ENCODE peak calls at places on chromosomes 13 and 19, in five cellular contexts. D, Y, Z, G and P are unnamed samples.

GRCh38 chr19:36573948-36574726 is 1.0 kb upstream of the ZNF529 start:
- DNase-seq in G (peak), Z (no peak), Y (no peak), D (no peak), P (no peak)

GRCh38 chr13:68160466-68160865 is 930.3 kb upstream of the PCDH9 start:
- DNase-seq in Z (no peak), Y (no peak), G (no peak), D (no peak), P (no peak)

GRCh38 chr13:26259634-26260033 is 5.7 kb downstream of the CDK8 start:
- DNase-seq in Z (no peak), G (no peak), D (no peak), Y (no peak), P (no peak)

GRCh38 chr13:63693696-63694095 is 2278.0 kb upstream of the PCDH20 start:
- DNase-seq in Z (no peak), G (no peak), Y (no peak), D (no peak), P (no peak)

GRCh38 chr19:50547385-50548190 is 20.6 kb downstream of the LRRC4B start:
- DNase-seq in Y (no peak), D (no peak), G (no peak), Z (no peak), P (peak)

GRCh38 chr13:20106751-20107150 is 54.1 kb downstream of the GJA3 start:
- DNase-seq in Z (no peak), Y (no peak), D (no peak), G (no peak), P (peak)

GRCh38 chr13:67792151-67792665 is 562.1 kb upstream of the PCDH9 start:
- DNase-seq in Y (no peak), Z (no peak), D (no peak), G (no peak), P (no peak)

GRCh38 chr13:28761586-28761985 is 42.8 kb upstream of the SLC46A3 start:
- DNase-seq in G (no peak), D (no peak), Z (no peak), Y (no peak), P (no peak)

GRCh38 chr19:3687393-3687773 is 12.9 kb downstream of the PIP5K1C start:
- DNase-seq in D (no peak), Y (no peak), G (no peak), Z (no peak), P (no peak)

GRCh38 chr19:48513289-48514122 is 1.9 kb upstream of the LMTK3 start:
- DNase-seq in Y (no peak), G (peak), Z (peak), D (no peak), P (peak)

GRCh38 chr13:113887700-113888201 is 23.9 kb upstream of the GAS6 start:
- DNase-seq in G (no peak), Y (no peak), D (no peak), Z (no peak), P (no peak)

GRCh38 chr13:30159446-30159839 is 147.9 kb downstream of the KATNAL1 start:
- DNase-seq in G (no peak), Z (no peak), Y (no peak), D (no peak), P (no peak)

GRCh38 chr19:46515879-46516350 is 20.2 kb upstream of the PNMA8B start:
- DNase-seq in Y (no peak), Z (peak), G (peak), D (no peak), P (peak)

GRCh38 chr13:99339230-99339721 is 32.1 kb upstream of the GPR183 start:
- DNase-seq in Z (no peak), Y (no peak), D (no peak), G (no peak), P (no peak)

GRCh38 chr13:99332456-99332855 is 25.3 kb upstream of the GPR183 start:
- DNase-seq in Y (no peak), Z (no peak), D (no peak), G (peak), P (no peak)

GRCh38 chr13:99336750-99337149 is 29.6 kb upstream of the GPR183 start:
- DNase-seq in G (no peak), Y (no peak), D (no peak), Z (no peak), P (no peak)

GRCh38 chr13:99335087-99335486 is 27.9 kb upstream of the GPR183 start:
- DNase-seq in Z (no peak), G (no peak), D (no peak), Y (no peak), P (no peak)

DNA sequence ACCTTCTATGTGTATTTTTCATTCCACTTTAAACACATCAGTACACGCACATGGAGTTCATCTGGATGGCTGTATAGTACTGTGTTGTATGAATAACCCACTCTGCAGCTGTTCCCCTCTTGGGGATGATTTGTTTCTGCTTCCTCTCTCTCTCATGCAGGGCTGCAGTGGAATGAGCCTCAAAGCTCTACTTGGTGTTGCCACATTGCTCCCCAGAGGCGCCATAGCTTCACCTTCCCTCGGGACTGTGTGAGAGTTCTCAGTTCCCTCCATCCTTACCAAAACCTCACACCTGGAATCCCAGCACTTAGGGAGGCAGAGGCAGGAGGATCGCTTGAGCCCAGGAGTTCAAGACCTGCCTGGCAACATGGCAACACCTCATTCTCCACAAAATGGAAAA is 28.4 kb upstream of the GPR183 start:
- DNase-seq in Z (no peak), Y (no peak), D (peak), G (no peak), P (no peak)
- TF ChIP-seq CHD2 in Z (no peak), Y (no peak), D (no peak), G (no peak), P (no peak)

DNA sequence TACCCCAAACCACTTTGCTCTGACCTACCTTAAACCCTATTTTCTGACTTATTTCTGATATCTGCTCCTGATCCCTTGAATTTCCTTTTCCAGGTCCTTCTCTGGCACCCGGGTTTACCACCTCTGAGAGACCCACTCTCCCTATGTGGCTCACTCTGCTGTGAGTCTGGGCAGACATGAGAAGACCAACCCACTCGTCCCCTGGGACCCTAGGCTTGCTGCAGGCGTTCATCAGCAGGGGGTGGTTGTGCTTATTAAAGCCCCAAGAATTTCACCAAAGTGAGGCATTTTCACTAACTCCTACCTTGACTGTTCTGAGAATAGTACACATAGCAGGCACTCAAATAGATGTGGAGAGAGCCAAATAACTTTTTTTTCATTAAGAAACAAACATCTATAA is 220.1 kb downstream of the KLF12 start:
- DNase-seq in Z (no peak), Y (no peak), D (no peak), G (no peak), P (no peak)
- TF ChIP-seq POLR2AphosphoS5 in Z (no peak), Y (no peak), D (no peak), G (no peak), P (no peak)

DNA sequence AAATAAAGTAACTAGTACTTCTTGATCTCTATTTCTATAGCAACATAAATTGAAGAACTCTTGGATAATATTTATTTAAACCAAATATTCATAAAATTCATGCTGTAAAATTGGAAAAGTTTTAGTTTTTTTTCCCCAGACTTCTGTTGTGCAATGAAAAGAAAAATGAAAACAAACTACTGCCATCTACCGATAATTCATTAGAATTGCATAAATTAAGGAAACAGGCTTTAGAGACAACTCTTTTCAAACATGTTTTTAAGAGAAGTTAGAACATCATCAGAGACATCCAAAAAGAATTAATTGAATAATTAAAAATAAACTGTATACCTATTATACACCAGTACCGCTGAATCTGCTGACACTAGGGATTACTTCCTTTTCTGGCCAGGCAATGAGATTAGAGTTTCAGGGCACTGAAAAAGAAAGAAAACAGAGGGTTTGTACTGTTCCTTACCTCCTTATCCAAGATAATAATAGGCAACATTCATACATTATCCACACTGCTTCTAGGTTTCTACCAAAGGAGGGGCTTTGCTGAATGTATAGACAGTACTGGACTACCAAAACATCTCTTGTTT is 4.9 kb downstream of the CCDC122 start:
- DNase-seq in G (no peak), Z (peak), Y (no peak), D (no peak), P (peak)
- TF ChIP-seq TAF1 in G (no peak), Z (no peak), Y (no peak), D (no peak), P (no peak)

GRCh38 chr13:99454518-99455183 is 46.6 kb upstream of the TM9SF2 start:
- DNase-seq in G (no peak), Z (no peak), D (no peak), Y (no peak), P (no peak)
- TF ChIP-seq CHD2 in G (no peak), Z (no peak), D (no peak), Y (no peak), P (no peak)

GRCh38 chr13:51331354-51331861 is 8.1 kb upstream of the SERPINE3 start:
- DNase-seq in Z (no peak), D (peak), Y (no peak), G (no peak), P (no peak)
- TF ChIP-seq POLR2AphosphoS5 in Z (no peak), D (no peak), Y (no peak), G (no peak), P (no peak)

GRCh38 chr19:33622505-33622808 is 704 bp downstream of the CHST8 start:
- DNase-seq in D (no peak), Z (no peak), Y (no peak), G (no peak), P (peak)

GRCh38 chr19:33621065-33621785 is 528 bp upstream of the CHST8 start:
- DNase-seq in Y (no peak), D (no peak), Z (no peak), G (no peak), P (no peak)

GRCh38 chr19:33620611-33621010 is 1.1 kb upstream of the CHST8 start:
- DNase-seq in Z (no peak), D (no peak), Y (no peak), G (no peak), P (no peak)

GRCh38 chr19:33622809-33623511 is 1.2 kb downstream of the CHST8 start:
- DNase-seq in Z (no peak), Y (no peak), D (no peak), G (no peak), P (peak)

GRCh38 chr19:33621811-33622504 is at the start of gene CHST8:
- DNase-seq in Z (peak), G (no peak), D (no peak), Y (no peak), P (peak)
- TF ChIP-seq TAF1 in Z (no peak), G (no peak), D (no peak), Y (peak), P (no peak)

DNA sequence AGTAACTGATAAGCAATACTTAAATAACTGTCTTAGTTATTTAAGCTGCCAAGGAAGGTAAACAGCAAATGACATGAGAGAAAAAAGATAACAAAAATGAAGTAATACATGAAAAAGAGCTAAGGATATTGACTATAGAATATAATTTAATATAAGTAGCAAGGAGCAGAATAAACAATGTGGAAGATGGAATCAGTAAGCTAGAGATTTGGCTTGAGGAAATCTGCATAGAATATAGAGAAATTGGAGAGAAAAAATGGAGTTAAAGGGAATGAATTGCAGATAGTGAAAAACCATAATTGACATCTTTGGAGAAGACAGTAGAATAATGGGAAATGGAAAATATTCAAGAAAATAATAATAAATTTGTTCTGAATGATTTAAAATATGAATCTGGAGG is 127.1 kb downstream of the PDS5B start:
- DNase-seq in Z (no peak), D (no peak), G (no peak), Y (no peak), P (no peak)
- TF ChIP-seq CHD2 in Z (no peak), D (no peak), G (no peak), Y (no peak), P (no peak)

DNA sequence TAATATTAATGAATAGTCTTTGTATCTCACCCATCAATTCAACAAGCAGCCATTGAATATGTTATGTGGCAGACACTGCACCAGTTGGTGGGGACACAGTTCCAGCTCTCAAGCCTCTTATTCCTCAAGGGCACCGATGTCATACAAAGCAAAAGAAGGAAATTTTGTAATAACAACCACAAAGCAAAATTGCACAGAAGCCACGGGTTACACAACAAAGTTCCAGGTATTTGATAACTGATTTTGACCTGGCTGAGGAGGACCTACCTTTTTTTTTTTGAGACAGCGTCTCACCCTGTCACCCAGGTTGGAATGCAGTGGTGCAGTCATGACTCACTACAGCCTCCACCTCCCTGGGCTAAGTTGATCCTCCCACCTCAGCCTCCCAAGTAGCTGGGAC is 266.7 kb downstream of the FOXO1 start:
- DNase-seq in Y (no peak), D (no peak), Z (no peak), G (no peak), P (no peak)
- TF ChIP-seq POLR2AphosphoS5 in Y (no peak), D (no peak), Z (no peak), G (no peak), P (no peak)

DNA sequence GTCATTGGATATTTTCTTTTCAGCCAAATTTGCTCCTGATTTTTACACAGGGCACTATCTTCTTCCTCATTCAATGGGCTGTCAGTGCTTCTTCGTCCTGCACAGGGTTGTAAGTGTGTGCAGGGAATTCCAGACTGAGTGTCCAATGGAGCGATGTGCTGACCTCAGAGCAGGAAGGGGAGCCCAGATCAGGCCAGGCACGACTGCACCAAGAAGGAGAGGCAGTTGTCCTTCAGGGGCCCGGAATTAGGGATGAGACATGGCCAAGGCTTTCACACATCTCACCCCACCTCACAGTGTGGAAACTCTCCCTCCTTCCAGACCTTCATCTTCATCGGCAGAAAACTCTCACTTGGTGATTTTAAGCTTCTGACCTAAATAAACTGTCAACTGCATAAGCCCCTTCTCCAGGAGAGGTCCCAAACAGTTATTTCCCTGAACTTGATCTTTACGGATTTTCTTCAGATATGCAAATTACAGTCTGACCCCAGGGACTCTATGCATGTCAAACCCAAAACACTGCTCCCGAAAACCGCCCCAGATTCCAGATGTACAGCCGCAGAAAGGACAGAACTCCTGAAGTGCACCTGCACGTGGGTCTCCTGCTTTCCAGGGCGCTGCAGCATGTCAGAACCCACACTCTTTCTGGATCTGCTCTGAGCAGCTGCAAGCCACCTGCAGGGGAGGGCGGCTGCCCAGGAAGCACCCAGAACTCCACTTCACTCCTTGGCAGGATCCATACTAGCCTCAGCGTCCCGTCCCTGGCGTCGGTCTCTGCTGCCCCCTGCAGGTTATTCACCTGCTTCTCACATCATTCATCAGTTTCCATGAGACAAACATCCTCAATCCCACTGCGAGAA is 625 bp upstream of the ZNF20 start:
- DNase-seq in Z (peak), Y (peak), G (peak), D (peak), P (peak)
- TF ChIP-seq TAF1 in Z (no peak), Y (no peak), G (no peak), D (no peak), P (no peak)